ENCODE peak calls at places on chromosomes 11 and 22, in five cellular contexts. H is CD8-positive, alpha-beta memory T cell; P is mesenchymal stem cell; T is GM04504; L is fibroblast of lung. S is an unnamed sample.

GRCh38 chr11:36389811-36390210 is 93.7 kb downstream of the PRR5L start:
- DNase-seq in H (no peak), P (no peak), T (no peak), L (no peak), S (no peak)

GRCh38 chr22:45450931-45451651 is 37.6 kb downstream of the RIBC2 start:
- DNase-seq in H (no peak), P (peak; percentile 77), T (peak; percentile 96), L (peak; percentile 99), S (peak; percentile 35)

GRCh38 chr11:121082670-121083069 is 18.4 kb upstream of the TECTA start:
- DNase-seq in H (no peak), P (peak; percentile 32), T (no peak), L (peak; percentile 12), S (no peak)

GRCh38 chr11:11036185-11037161 is 178.6 kb upstream of the ZBED5 start:
- DNase-seq in H (peak; percentile 35), P (peak; percentile 52), T (no peak), L (peak; percentile 74), S (peak; percentile 56)

GRCh38 chr11:13649619-13650018 is 18.8 kb upstream of the FAR1 start:
- DNase-seq in H (no peak), P (no peak), T (no peak), L (no peak), S (no peak)

GRCh38 chr11:75077316-75077715 is 19.4 kb downstream of the OR2AT4 start:
- DNase-seq in H (no peak), P (no peak), T (no peak), L (no peak), S (no peak)

GRCh38 chr11:76419896-76420295 is 24.9 kb upstream of the EMSY start:
- DNase-seq in H (no peak), P (no peak), T (no peak), L (no peak), S (peak; percentile 8)

GRCh38 chr22:50276143-50276542 is 6.0 kb upstream of the MAPK11 start:
- DNase-seq in H (peak; percentile 52), P (no peak), T (no peak), L (peak; percentile 51), S (peak; percentile 37)

GRCh38 chr22:27424319-27424718 is 377.2 kb downstream of the MN1 start:
- DNase-seq in H (no peak), P (peak; percentile 15), T (no peak), L (no peak), S (peak; percentile 49)

S was measured in RPMI7951.